ENCODE peak calls at places on chromosome 22, in seven cellular contexts. C, L, F, U, M, K and T are unnamed samples.

GRCh38 chr22:48807155-48807554 is 1020.5 kb downstream of the BRD1 start:
- DNase-seq in M (no peak), C (no peak), F (no peak), L (no peak), U (no peak), K (no peak), T (no peak)

GRCh38 chr22:17878186-17878694 is 104.0 kb upstream of the BID start:
- DNase-seq in L (peak; percentile 76), K (no peak), U (no peak), F (no peak), M (no peak), C (no peak), T (no peak)

GRCh38 chr22:38956551-38956950 is 858 bp upstream of the APOBEC3A start:
- DNase-seq in F (no peak), K (no peak), M (no peak), L (no peak), U (no peak), C (no peak), T (no peak)

GRCh38 chr22:46738642-46738960 is 549 bp upstream of the CERK start:
- DNase-seq in K (no peak), C (peak; percentile 30), L (no peak), U (no peak), M (no peak), F (no peak), T (no peak)

GRCh38 chr22:48141301-48141700 is 1378.9 kb downstream of the TBC1D22A start:
- DNase-seq in C (no peak), U (no peak), K (no peak), F (no peak), M (no peak), L (no peak), T (no peak)

GRCh38 chr22:25782831-25783230 is 40.8 kb downstream of the MYO18B start:
- DNase-seq in K (no peak), M (no peak), U (no peak), L (no peak), F (no peak), C (no peak), T (no peak)

GRCh38 chr22:46803936-46804335 is 41.5 kb downstream of the TBC1D22A start:
- DNase-seq in U (no peak), M (no peak), F (no peak), L (no peak), C (no peak), K (no peak), T (no peak)

GRCh38 chr22:28394711-28395110 is 284.9 kb downstream of the TTC28 start:
- DNase-seq in F (no peak), L (no peak), M (no peak), K (no peak), C (no peak), U (no peak), T (no peak)

GRCh38 chr22:43436536-43437267 is 24.9 kb downstream of the MPPED1 start:
- DNase-seq in L (no peak), C (no peak), M (no peak), K (no peak), F (no peak), U (no peak), T (no peak)

GRCh38 chr22:42905702-42906183 is 48.7 kb upstream of the ARFGAP3 start:
- DNase-seq in U (no peak), F (no peak), M (no peak), C (no peak), K (no peak), L (peak; percentile 15), T (no peak)

GRCh38 chr22:49347376-49347775 is 480.3 kb downstream of the BRD1 start:
- DNase-seq in M (no peak), K (no peak), F (no peak), C (no peak), U (no peak), L (no peak), T (no peak)

GRCh38 chr22:37818397-37819099 is 4.6 kb upstream of the GALR3 start:
- DNase-seq in M (peak; percentile 81), L (no peak), F (no peak), C (no peak), K (no peak), U (no peak), T (no peak)

GRCh38 chr22:44191036-44191454 is 10.3 kb downstream of the PARVG start:
- DNase-seq in K (no peak), L (no peak), C (no peak), F (no peak), U (no peak), M (no peak), T (no peak)

GRCh38 chr22:26174280-26174679 is 5.0 kb downstream of the SEZ6L start:
- DNase-seq in F (no peak), M (peak; percentile 55), U (no peak), K (no peak), C (peak; percentile 23), L (peak; percentile 42), T (no peak)

GRCh38 chr22:22400964-22401363 is 107.6 kb downstream of the ZNF280B start:
- DNase-seq in K (peak; percentile 38), M (no peak), L (no peak), C (no peak), U (no peak), F (no peak), T (no peak)

DNA sequence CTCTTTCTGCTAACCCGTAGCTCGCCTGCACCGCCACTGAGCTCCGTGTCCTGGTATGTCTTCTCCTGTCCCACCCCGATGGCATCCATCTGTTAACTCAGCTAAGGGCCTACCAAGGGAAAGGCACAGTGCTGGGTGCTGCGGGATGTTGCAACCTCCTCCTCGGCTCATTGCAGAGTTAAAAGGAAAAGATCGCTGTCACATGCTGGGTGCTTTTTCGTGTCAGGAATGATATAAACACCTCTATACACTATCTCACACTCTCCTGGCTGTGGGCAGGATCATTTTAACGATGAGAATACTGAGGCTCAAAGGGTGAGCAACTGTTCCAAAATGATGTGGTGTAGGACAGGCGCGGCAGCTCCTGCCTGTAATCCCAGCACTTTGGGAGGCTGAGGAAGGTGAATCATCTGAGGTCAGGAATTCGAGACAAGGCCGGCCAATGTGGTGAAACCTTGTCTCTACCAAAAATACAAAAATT is 10.1 kb downstream of the TXN2 start:
- DNase-seq in M (no peak), F (no peak), C (no peak), U (no peak), K (no peak), L (no peak), T (no peak)
- TF ChIP-seq JUND in M (no peak), F (no peak), C (no peak), U (no peak), K (no peak), L (no peak), T (no peak)

GRCh38 chr22:30104501-30105156 is 24.4 kb downstream of the HORMAD2 start:
- DNase-seq in U (no peak), M (no peak), F (no peak), K (no peak), C (no peak), L (no peak), T (no peak)
- TF ChIP-seq JUND in U (no peak), M (no peak), F (no peak), K (no peak), C (no peak), L (peak; percentile 27), T (no peak)

DNA sequence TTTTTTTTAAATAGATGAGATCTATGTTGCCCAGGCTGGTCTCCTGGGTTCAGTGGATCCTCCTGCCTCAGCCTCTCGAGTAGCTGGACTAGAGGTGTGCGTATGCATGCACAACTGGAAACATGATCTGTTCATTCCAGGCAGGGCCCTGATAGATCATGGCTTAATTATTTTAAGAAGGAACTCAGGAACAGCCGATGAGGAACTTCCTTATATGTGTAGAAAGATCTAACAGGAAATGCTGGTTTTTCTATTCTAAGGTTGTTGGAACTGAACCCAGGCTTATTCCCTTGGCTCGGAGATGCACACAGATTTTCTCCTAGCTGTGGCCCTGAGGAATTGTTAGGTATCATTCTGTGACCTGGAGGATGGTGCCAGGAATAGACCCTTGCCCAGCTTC is 32.4 kb downstream of the SPECC1L start:
- DNase-seq in K (no peak), F (no peak), M (no peak), U (no peak), L (no peak), C (no peak), T (no peak)
- TF ChIP-seq JUND in K (no peak), F (no peak), M (no peak), U (no peak), L (no peak), C (no peak), T (no peak)

DNA sequence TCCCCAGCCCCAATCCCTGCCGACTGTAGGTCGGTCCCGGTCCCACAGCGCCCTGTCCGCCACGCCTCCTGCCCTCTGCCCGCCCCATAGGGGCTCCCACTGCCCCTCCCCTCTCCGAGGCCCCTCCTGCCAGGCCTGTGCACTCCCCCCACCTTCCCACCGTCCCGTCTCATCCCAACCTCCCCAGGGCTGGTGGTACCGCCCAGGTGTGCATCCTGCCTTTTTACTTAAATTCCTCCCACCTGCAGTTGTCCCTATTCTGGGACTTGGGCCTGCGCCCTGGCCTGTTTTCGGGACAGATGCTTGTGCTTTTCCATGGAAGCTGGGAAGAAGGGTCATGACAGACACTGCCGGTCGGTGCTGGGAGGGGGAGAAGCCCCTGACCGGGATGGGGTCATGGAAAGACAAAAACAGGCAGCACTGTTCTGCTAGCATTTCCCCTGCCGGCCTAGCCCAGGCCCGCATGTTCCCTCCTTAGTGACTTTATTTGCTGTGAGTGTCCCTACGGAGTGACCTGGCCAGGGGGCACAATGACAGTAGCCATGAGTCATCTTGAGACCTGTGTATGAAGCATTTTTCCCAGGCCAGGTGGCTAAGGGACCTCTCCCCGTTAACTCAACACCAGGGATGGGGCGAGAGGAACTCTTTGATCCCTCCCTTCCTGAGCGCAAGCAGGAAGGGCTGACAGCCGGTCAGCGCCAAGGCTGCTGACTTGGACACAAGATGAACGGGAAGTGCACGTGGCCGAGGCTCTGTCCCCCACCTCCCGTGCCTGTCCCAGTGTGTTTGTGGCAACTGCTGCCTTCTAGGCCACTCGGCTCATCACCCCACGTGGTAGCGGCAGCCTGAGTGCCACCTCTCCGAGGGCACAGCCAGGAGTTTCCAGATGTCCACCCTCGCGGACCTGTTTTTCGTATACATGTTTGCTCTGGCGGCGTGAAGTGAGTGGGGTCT is 7.1 kb downstream of the TBX1 start:
- DNase-seq in K (peak; percentile 82), M (no peak), U (no peak), F (peak; percentile 26), C (peak; percentile 47), L (no peak), T (no peak)
- TF ChIP-seq JUND in K (no peak), M (no peak), U (no peak), F (no peak), C (no peak), L (no peak), T (no peak)

GRCh38 chr22:31141551-31141950 is 1.2 kb upstream of the PLA2G3 start:
- DNase-seq in F (no peak), K (no peak), U (no peak), C (no peak), M (no peak), L (no peak), T (no peak)
- TF ChIP-seq JUND in F (no peak), K (no peak), U (no peak), C (no peak), M (no peak), L (no peak), T (no peak)